ENCODE peak calls at places on chromosomes 4 and X, in eight cellular contexts. W, H, S, C, O, Z, R and T are unnamed samples.
A peak's percentile ranks its signal among the peaks of the same experiment; 100 is the strongest.

GRCh38 chr4:1170805-1171305 is 1.5 kb downstream of the SPON2 start:
- DNase-seq in R (peak; percentile 95), C (no peak), Z (no peak), O (peak; percentile 77), S (no peak), W (no peak), H (no peak), T (no peak)

GRCh38 chrX:83658731-83659130 is 150.6 kb downstream of the POU3F4 start:
- DNase-seq in O (no peak), S (no peak), R (no peak), H (no peak), C (no peak), Z (no peak), W (no peak), T (no peak)

GRCh38 chr4:94934864-94935263 is 177.1 kb downstream of the BMPR1B start:
- DNase-seq in C (no peak), Z (no peak), R (no peak), S (no peak), H (no peak), O (no peak), W (no peak), T (no peak)

GRCh38 chr4:76120199-76120598 is 28.0 kb downstream of the NUP54 start:
- DNase-seq in Z (no peak), H (no peak), S (no peak), W (no peak), O (no peak), C (no peak), R (no peak), T (no peak)

GRCh38 chr4:153534792-153535629 is 68.9 kb downstream of the TMEM131L start:
- DNase-seq in H (no peak), W (no peak), Z (no peak), C (no peak), O (no peak), S (no peak), R (no peak), T (no peak)

GRCh38 chrX:20686256-20686655 is 419.5 kb upstream of the RPS6KA3 start:
- DNase-seq in R (no peak), S (no peak), W (no peak), Z (no peak), H (no peak), O (no peak), C (no peak), T (no peak)

GRCh38 chr4:158314756-158315487 is 104.6 kb downstream of the TMEM144 start:
- DNase-seq in W (peak; percentile 57), S (no peak), H (no peak), C (peak; percentile 92), Z (peak; percentile 89), R (no peak), O (no peak), T (peak; percentile 89)

GRCh38 chr4:170089743-170090666 is at the start of gene AADAT:
- DNase-seq in S (no peak), Z (peak; percentile 54), H (no peak), R (no peak), W (peak; percentile 93), C (peak; percentile 84), O (peak; percentile 93), T (peak; percentile 71)

GRCh38 chr4:105194328-105195231 is 47.9 kb downstream of the TET2 start:
- DNase-seq in S (no peak), O (no peak), Z (no peak), R (no peak), W (no peak), C (peak; percentile 67), H (no peak), T (no peak)

GRCh38 chrX:150365953-150366911 is 3.1 kb downstream of the MAMLD1 start:
- DNase-seq in R (no peak), H (peak; percentile 49), O (peak; percentile 83), Z (peak; percentile 19), S (no peak), W (no peak), C (peak; percentile 75), T (peak; percentile 63)

GRCh38 chrX:22652596-22652995 is 347.2 kb upstream of the DDX53 start:
- DNase-seq in C (peak; percentile 16), O (no peak), R (no peak), W (peak; percentile 36), Z (no peak), S (no peak), H (no peak), T (peak; percentile 18)

GRCh38 chr4:110003401-110004187 is 90.9 kb downstream of the EGF start:
- DNase-seq in S (no peak), C (no peak), Z (no peak), R (no peak), W (no peak), H (no peak), O (no peak), T (peak; percentile 5)

GRCh38 chr4:150072906-150073714 is 5.1 kb upstream of the DCLK2 start:
- DNase-seq in R (no peak), S (no peak), H (no peak), O (no peak), Z (peak; percentile 92), C (peak; percentile 89), W (peak; percentile 78), T (peak; percentile 59)

GRCh38 chr4:173333658-173334084 is 487 bp downstream of the HMGB2 start:
- DNase-seq in Z (no peak), O (peak; percentile 86), C (peak; percentile 27), S (peak; percentile 21), W (peak; percentile 42), R (peak; percentile 94), H (peak; percentile 63), T (peak; percentile 27)

GRCh38 chr4:16187455-16187854 is 38.8 kb downstream of the TAPT1 start:
- DNase-seq in O (no peak), W (no peak), H (no peak), C (peak; percentile 6), S (no peak), R (no peak), Z (no peak), T (no peak)

GRCh38 chr4:148093065-148093464 is 349.1 kb downstream of the NR3C2 start:
- DNase-seq in S (no peak), C (no peak), Z (no peak), W (no peak), H (no peak), O (no peak), R (peak; percentile 57), T (no peak)

GRCh38 chrX:132004728-132005127 is 18.4 kb upstream of the STK26 start:
- DNase-seq in S (no peak), Z (no peak), W (no peak), O (no peak), C (no peak), H (no peak), R (no peak), T (peak; percentile 4)

GRCh38 chrX:29545878-29546277 is 669.5 kb upstream of the MAGEB2 start:
- DNase-seq in R (no peak), H (no peak), Z (no peak), C (no peak), W (no peak), S (no peak), O (no peak), T (no peak)

GRCh38 chr4:109213056-109213455 is 89.4 kb downstream of the COL25A1 start:
- DNase-seq in W (no peak), R (no peak), S (no peak), Z (no peak), O (no peak), C (no peak), H (no peak), T (no peak)

GRCh38 chr4:138599965-138600364 is 357.8 kb upstream of the SLC7A11 start:
- DNase-seq in S (no peak), R (no peak), Z (no peak), W (no peak), O (no peak), C (no peak), H (no peak), T (no peak)